ENCODE peak calls at places on chromosomes 4 and X, in eight cellular contexts. O, V, S, F, J, B, C and Y are unnamed samples.

GRCh38 chr4:176207839-176208238 is 12.5 kb upstream of the SPATA4 start:
- DNase-seq in V (no peak), F (no peak), C (no peak), S (no peak), B (no peak), O (no peak), J (no peak), Y (no peak)

GRCh38 chrX:11464360-11464759 is 171.1 kb downstream of the AMELX start:
- DNase-seq in V (no peak), B (no peak), J (no peak), F (no peak), S (no peak), C (no peak), O (no peak), Y (no peak)

GRCh38 chrX:20265221-20265725 is 1.4 kb downstream of the RPS6KA3 start:
- DNase-seq in F (peak), S (peak), J (peak), B (peak), C (peak), O (peak), V (peak), Y (peak)

GRCh38 chr4:141047228-141047884 is 85.9 kb downstream of the RNF150 start:
- DNase-seq in J (no peak), O (no peak), S (no peak), F (no peak), C (peak), B (no peak), V (peak), Y (peak)

GRCh38 chr4:57051100-57051499 is 59.1 kb downstream of the IGFBP7 start:
- DNase-seq in J (no peak), O (no peak), S (no peak), F (no peak), C (no peak), V (no peak), B (no peak), Y (no peak)

GRCh38 chr4:152430507-152430906 is 105.4 kb downstream of the FBXW7 start:
- DNase-seq in O (no peak), F (no peak), B (no peak), J (no peak), V (no peak), S (no peak), C (no peak), Y (no peak)

GRCh38 chr4:96972920-96973319 is 1133.0 kb downstream of the PDHA2 start:
- DNase-seq in S (no peak), V (no peak), O (no peak), J (no peak), B (no peak), F (no peak), C (no peak), Y (no peak)

GRCh38 chrX:133418588-133418987 is 3.3 kb upstream of the GPC4 start:
- DNase-seq in V (no peak), J (no peak), B (no peak), S (no peak), C (no peak), F (no peak), O (no peak), Y (no peak)

GRCh38 chr4:8917868-8918783 is 46.5 kb upstream of the HMX1 start:
- DNase-seq in F (peak), S (peak), V (peak), C (no peak), B (peak), J (peak), O (peak), Y (no peak)
- TF ChIP-seq CTCF in F (peak), S (no peak), V (peak), C (peak), B (peak), J (peak), O (peak), Y (peak)

GRCh38 chrX:13570245-13570573 is 808 bp downstream of the EGFL6 start:
- DNase-seq in J (no peak), C (no peak), F (no peak), S (no peak), O (no peak), B (no peak), V (no peak), Y (no peak)
- H3K4me3 ChIP-seq in J (no peak), C (no peak), F (no peak), S (peak), O (no peak), B (peak), V (no peak), Y (no peak)

GRCh38 chr4:83012631-83013419 is 2.2 kb upstream of the LIN54 start:
- DNase-seq in J (peak), B (peak), F (peak), V (peak), S (peak), C (peak), O (peak), Y (peak)

GRCh38 chr4:83010111-83010521 is 507 bp downstream of the LIN54 start:
- DNase-seq in J (peak), B (no peak), S (no peak), C (no peak), V (peak), F (peak), O (peak), Y (no peak)

GRCh38 chr4:83013420-83013867 is 2.8 kb upstream of the LIN54 start:
- DNase-seq in C (no peak), O (no peak), V (no peak), S (no peak), B (no peak), F (peak), J (no peak), Y (no peak)

GRCh38 chr4:83010522-83011318 is at the start of gene LIN54:
- DNase-seq in C (no peak), S (peak), O (peak), F (peak), J (peak), B (peak), V (peak), Y (no peak)

DNA sequence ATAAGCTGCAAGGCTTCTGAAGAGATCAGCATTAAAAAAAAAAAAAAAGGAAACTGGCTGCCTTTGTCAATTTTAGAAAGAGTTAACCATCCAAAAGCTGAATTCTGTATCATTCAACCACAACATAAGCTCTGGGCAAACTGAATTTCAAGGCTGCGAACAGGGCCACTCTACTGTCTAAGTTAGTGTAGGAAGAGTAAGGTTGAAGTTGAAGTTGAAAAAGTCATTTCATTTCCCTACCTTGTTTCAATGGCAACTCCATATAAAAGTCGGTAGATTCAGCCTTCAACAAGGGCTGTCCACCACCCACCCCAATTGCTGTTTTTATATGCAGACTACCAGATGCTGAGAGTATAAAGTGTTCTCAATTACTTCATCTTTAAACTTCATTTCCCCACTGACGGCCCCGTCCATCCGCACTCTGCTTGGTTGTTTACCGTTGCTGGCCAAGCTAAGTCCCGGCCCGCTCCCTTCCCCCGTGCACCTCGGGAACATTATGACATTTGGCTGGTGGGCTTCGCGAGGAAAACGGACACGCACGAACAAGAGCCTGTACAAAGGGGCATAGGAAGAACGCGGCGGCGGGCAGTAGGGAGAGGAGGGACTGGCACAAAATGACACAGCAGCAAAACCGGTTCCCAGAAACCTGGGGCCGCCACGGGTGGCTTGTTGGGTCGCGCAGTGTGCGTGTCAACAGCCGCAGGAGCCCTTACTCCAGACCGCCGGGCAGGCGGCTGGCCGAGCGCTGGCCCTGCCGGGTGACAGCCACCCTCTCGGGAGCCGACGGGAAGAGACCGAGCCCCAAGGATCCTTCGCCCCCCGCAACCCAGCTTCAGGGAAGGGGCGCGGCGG is 1.4 kb upstream of the LIN54 start:
- DNase-seq in S (peak), C (no peak), F (peak), J (peak), V (no peak), O (peak), B (peak), Y (no peak)
- TF ChIP-seq CTCF in S (no peak), C (no peak), F (no peak), J (no peak), V (no peak), O (no peak), B (no peak), Y (no peak)

GRCh38 chr4:146450524-146450923 is 71.2 kb downstream of the SLC10A7 start:
- DNase-seq in C (no peak), B (no peak), O (peak), F (no peak), J (no peak), V (peak), S (no peak), Y (no peak)
- H3K4me3 ChIP-seq in C (no peak), B (no peak), O (peak), F (no peak), J (no peak), V (no peak), S (no peak), Y (no peak)

GRCh38 chr4:108650212-108651067 is at the start of gene OSTC:
- DNase-seq in V (peak), S (peak), B (peak), J (peak), F (peak), C (peak), O (peak), Y (peak)
- TF ChIP-seq CTCF in V (no peak), S (no peak), B (no peak), J (no peak), F (peak), C (peak), O (peak), Y (peak)

GRCh38 chr4:105896984-105897760 is 1.9 kb downstream of the NPNT start:
- DNase-seq in O (peak), V (no peak), S (no peak), J (peak), F (no peak), C (no peak), B (no peak), Y (no peak)

GRCh38 chr4:105895609-105896460 is 564 bp downstream of the NPNT start:
- DNase-seq in J (peak), F (no peak), B (peak), S (no peak), C (no peak), V (peak), O (peak), Y (no peak)

GRCh38 chr4:105896461-105896939 is 1.2 kb downstream of the NPNT start:
- DNase-seq in V (no peak), F (no peak), J (no peak), C (no peak), B (no peak), S (no peak), O (peak), Y (no peak)

GRCh38 chr4:105895324-105895608 is at the start of gene NPNT:
- DNase-seq in S (no peak), O (peak), C (no peak), F (no peak), J (no peak), B (no peak), V (no peak), Y (no peak)

DNA sequence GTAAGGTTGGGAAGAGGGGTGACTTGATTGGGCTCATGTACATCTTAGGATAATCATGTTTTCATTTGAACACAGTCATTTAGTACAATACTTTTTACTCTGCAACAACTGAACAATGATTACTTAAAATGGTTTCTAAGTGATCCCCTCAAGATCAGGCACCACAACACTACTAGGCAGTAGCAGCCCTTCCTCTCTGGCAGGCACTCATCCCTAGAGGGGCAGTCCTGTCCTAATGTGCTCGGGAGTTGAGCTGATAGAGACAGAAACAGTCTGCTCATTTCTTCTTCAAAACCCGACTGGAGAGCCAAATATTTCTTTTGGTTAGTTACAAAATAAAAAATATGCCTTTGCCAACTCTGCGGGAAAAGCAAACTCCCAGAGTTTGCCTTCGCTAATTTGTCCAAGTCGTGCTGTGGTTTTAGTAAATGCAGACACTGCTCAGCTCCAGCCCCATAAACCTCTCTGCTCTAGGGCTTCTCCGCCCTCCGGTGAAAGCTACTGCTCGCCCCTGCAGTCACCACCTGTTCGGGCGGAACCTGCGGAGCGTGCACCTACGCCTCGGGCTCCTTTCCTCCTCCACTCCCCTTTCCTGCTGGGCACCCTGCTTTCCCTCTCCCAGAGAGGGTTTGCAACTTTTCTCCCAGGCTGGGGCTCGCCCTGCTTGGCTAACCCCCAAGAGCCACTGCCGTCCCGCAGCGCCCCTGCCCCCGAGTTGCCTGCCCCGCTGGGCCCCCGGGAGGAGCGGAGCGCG is 524 bp upstream of the NPNT start:
- DNase-seq in F (no peak), V (peak), J (peak), S (no peak), C (no peak), B (no peak), O (peak), Y (peak)
- H3K4me3 ChIP-seq in F (no peak), V (peak), J (peak), S (peak), C (no peak), B (peak), O (peak), Y (peak)

GRCh38 chr4:148295642-148296041 is 146.6 kb downstream of the NR3C2 start:
- DNase-seq in C (no peak), B (no peak), V (no peak), S (no peak), O (no peak), J (no peak), F (no peak), Y (no peak)

GRCh38 chr4:148289740-148290139 is 152.5 kb downstream of the NR3C2 start:
- DNase-seq in C (no peak), J (no peak), V (no peak), B (no peak), O (no peak), S (no peak), F (no peak), Y (no peak)

GRCh38 chr4:148292596-148293175 is 149.5 kb downstream of the NR3C2 start:
- DNase-seq in F (no peak), V (no peak), C (no peak), S (no peak), B (no peak), O (no peak), J (no peak), Y (no peak)

GRCh38 chr4:148288448-148288847 is 153.8 kb downstream of the NR3C2 start:
- DNase-seq in S (no peak), C (no peak), J (no peak), F (no peak), B (no peak), V (no peak), O (no peak), Y (no peak)

GRCh38 chr4:148293571-148293970 is 148.6 kb downstream of the NR3C2 start:
- DNase-seq in F (no peak), B (no peak), O (no peak), S (no peak), V (no peak), C (no peak), J (no peak), Y (no peak)
- TF ChIP-seq CTCF in F (no peak), B (no peak), O (no peak), S (no peak), V (no peak), C (no peak), J (no peak), Y (no peak)